ENCODE peak calls at places on chromosomes 3 and 15, in nine cellular contexts. C, D, B, R, N, Q, Z, G and O are unnamed samples.

GRCh38 chr15:95068847-95069518 is 837.6 kb downstream of the MCTP2 start:
- DNase-seq in G (no peak), C (no peak), R (no peak), Z (no peak), D (no peak), B (no peak), Q (no peak), N (no peak), O (no peak)

GRCh38 chr15:25545017-25545416 is 106.2 kb upstream of the UBE3A start:
- DNase-seq in Z (no peak), G (no peak), Q (no peak), C (no peak), D (peak; percentile 42), B (no peak), R (no peak), N (peak; percentile 77), O (peak; percentile 68)

GRCh38 chr3:187066228-187066995 is 72.9 kb downstream of the RPL39L start:
- DNase-seq in D (peak; percentile 44), Q (peak; percentile 40), Z (no peak), C (no peak), R (peak; percentile 34), N (peak; percentile 42), B (peak; percentile 70), G (no peak), O (peak; percentile 94)

GRCh38 chr3:55486857-55487375 is at the start of gene WNT5A:
- DNase-seq in B (no peak), G (peak; percentile 55), Q (no peak), N (peak; percentile 56), R (peak; percentile 55), C (no peak), D (peak; percentile 29), Z (no peak), O (peak; percentile 39)

GRCh38 chr15:92343869-92344643 is 49.6 kb upstream of the ST8SIA2 start:
- DNase-seq in G (no peak), Z (no peak), R (no peak), N (no peak), B (no peak), D (no peak), Q (no peak), C (no peak), O (peak; percentile 86)

GRCh38 chr3:100412897-100413590 is 11.7 kb downstream of the LNP1 start:
- DNase-seq in Z (no peak), N (no peak), D (no peak), R (no peak), C (no peak), B (no peak), Q (no peak), G (no peak), O (no peak)

GRCh38 chr3:124763644-124764358 is 33.5 kb downstream of the UMPS start:
- DNase-seq in Z (no peak), B (no peak), G (no peak), Q (no peak), C (no peak), R (no peak), N (no peak), D (no peak), O (no peak)

GRCh38 chr15:51356983-51357382 is 15.5 kb downstream of the GLDN start:
- DNase-seq in D (no peak), G (no peak), R (no peak), C (no peak), Q (no peak), Z (no peak), B (no peak), N (no peak), O (no peak)

GRCh38 chr3:67296039-67296892 is 298.2 kb downstream of the KBTBD8 start:
- DNase-seq in B (no peak), C (no peak), N (no peak), R (no peak), G (no peak), Z (no peak), D (no peak), Q (no peak), O (no peak)

GRCh38 chr3:31947671-31948091 is 33.4 kb downstream of the OSBPL10 start:
- DNase-seq in C (no peak), G (no peak), Z (no peak), N (no peak), R (no peak), Q (no peak), D (no peak), B (no peak), O (no peak)

GRCh38 chr3:188979236-188979635 is 192.5 kb upstream of the TPRG1 start:
- DNase-seq in Q (no peak), Z (no peak), D (no peak), G (no peak), C (no peak), N (no peak), R (no peak), B (no peak), O (no peak)

GRCh38 chr3:107710851-107711250 is 188.1 kb downstream of the BBX start:
- DNase-seq in G (peak; percentile 32), Q (no peak), Z (no peak), B (no peak), R (no peak), N (peak; percentile 27), D (peak; percentile 29), C (no peak), O (no peak)

GRCh38 chr3:189937302-189938255 is 183.1 kb downstream of the P3H2 start:
- DNase-seq in G (no peak), Q (no peak), D (peak; percentile 95), B (no peak), C (no peak), R (no peak), N (peak; percentile 99), Z (peak; percentile 86), O (no peak)

GRCh38 chr3:96863129-96863740 is 48.8 kb downstream of the EPHA6 start:
- DNase-seq in D (peak; percentile 62), R (peak; percentile 41), C (no peak), Q (no peak), B (no peak), Z (no peak), G (peak; percentile 22), N (peak; percentile 63), O (peak; percentile 37)